ENCODE peak calls at places on chromosome 17, in seven cellular contexts. Z is H1, Q is esophagus muscularis mucosa, V is sigmoid colon, U is HL-60, L is HCT116, K is suprapubic skin. C is an unnamed sample.

GRCh38 chr17:72425133-72425795 is 304.4 kb downstream of the SOX9 start:
- DNase-seq in Z (no peak), Q (no peak), V (no peak), U (no peak), L (no peak), K (no peak), C (no peak)

GRCh38 chr17:80452173-80452915 is 24.1 kb downstream of the NPTX1 start:
- DNase-seq in Z (no peak), Q (no peak), V (no peak), U (no peak), L (no peak), K (no peak), C (no peak)

GRCh38 chr17:17297217-17297616 is 6.0 kb upstream of the NT5M start:
- DNase-seq in Z (no peak), Q (no peak), V (no peak), U (no peak), L (no peak), K (no peak), C (no peak)

GRCh38 chr17:73969956-73970355 is 233.5 kb upstream of the RPL38 start:
- DNase-seq in Z (no peak), Q (no peak), V (peak; percentile 73), U (peak; percentile 88), L (no peak), K (no peak), C (no peak)

GRCh38 chr17:10325036-10325435 is 47.8 kb downstream of the MYH13 start:
- DNase-seq in Z (no peak), Q (no peak), V (no peak), U (no peak), L (no peak), K (no peak), C (no peak)

GRCh38 chr17:44775838-44776621 is 17.2 kb downstream of the ADAM11 start:
- DNase-seq in Z (no peak), Q (no peak), V (no peak), U (no peak), L (no peak), K (no peak), C (no peak)

GRCh38 chr17:72120878-72121163 is at the start of gene SOX9:
- DNase-seq in Z (peak; percentile 85), Q (no peak), V (peak; percentile 86), U (no peak), L (peak; percentile 95), K (peak; percentile 91), C (peak; percentile 85)

GRCh38 chr17:32490101-32490482 is 3.3 kb downstream of the CDK5R1 start:
- DNase-seq in Z (no peak), Q (no peak), V (no peak), U (no peak), L (no peak), K (peak; percentile 58), C (no peak)

GRCh38 chr17:6092923-6093468 is 22.8 kb downstream of the WSCD1 start:
- DNase-seq in Z (no peak), Q (no peak), V (peak; percentile 30), U (no peak), L (no peak), K (no peak), C (no peak)

GRCh38 chr17:988561-988960 is 8.4 kb upstream of the TIMM22 start:
- DNase-seq in Z (no peak), Q (no peak), V (no peak), U (no peak), L (no peak), K (no peak), C (no peak)
- TF ChIP-seq POLR2AphosphoS5 in Z (no peak), Q (no peak), V (no peak), U (no peak), L (no peak), K (no peak), C (no peak)

DNA sequence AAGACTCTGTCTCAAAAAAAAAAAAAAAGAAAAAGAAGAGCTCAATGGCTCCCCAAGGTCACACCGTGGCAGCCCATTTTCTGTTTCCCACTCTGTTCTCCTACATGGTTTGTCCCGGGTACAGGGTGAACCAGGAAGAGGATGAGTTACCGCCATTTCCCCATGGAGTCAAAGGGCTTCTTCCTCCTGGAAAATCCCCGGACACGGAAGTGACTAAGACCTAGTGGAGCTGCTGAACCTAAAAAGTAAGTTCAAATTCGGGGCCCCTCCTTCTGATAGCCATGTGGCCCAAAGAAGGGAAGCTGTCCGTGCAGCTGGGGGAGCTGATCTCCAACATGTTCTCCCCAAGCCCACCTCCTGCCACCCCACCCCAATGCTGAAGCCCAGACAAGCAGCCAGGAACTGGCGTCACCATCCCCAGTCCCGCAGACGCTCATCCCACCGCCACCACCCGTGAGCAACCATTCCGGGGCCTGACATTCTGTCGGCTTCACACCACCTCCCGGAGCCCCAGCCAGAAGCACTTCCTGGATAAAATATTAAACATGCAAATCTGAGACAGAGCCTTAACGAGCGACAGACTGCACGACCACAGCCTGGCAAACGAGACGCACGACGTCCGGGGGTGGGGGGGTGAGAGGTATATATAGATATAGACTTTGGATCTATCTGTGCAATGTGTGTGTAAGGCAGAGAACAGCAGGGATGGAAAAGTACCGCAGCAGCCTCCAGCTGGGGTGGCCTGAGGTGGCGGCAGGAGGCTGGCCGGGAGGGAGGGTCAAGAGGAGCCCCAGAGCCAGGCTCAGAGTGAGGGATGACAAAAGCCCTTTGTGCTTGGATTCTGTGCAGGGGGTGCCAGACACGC is 17.6 kb downstream of the EPOP start:
- DNase-seq in Z (no peak), Q (no peak), V (no peak), U (no peak), L (no peak), K (no peak), C (no peak)
- TF ChIP-seq POLR2AphosphoS5 in Z (no peak), Q (no peak), V (no peak), U (no peak), L (no peak), K (no peak), C (no peak)

GRCh38 chr17:82048571-82048971 is 3.0 kb downstream of the RFNG start:
- DNase-seq in Z (no peak), Q (no peak), V (no peak), U (no peak), L (no peak), K (no peak), C (no peak)
- TF ChIP-seq POLR2AphosphoS5 in Z (no peak), Q (no peak), V (no peak), U (no peak), L (no peak), K (no peak), C (no peak)

GRCh38 chr17:81514485-81514734 is 1.8 kb upstream of the ACTG1 start:
- DNase-seq in Z (no peak), Q (no peak), V (no peak), U (no peak), L (no peak), K (no peak), C (no peak)

GRCh38 chr17:81516439-81516838 is 3.8 kb upstream of the ACTG1 start:
- DNase-seq in Z (no peak), Q (no peak), V (no peak), U (no peak), L (no peak), K (no peak), C (no peak)

GRCh38 chr17:81515530-81516041 is 3.0 kb upstream of the ACTG1 start:
- DNase-seq in Z (no peak), Q (no peak), V (peak; percentile 76), U (no peak), L (no peak), K (no peak), C (no peak)

GRCh38 chr17:81513669-81514484 is 1.3 kb upstream of the ACTG1 start:
- DNase-seq in Z (peak; percentile 82), Q (no peak), V (peak; percentile 83), U (peak; percentile 49), L (no peak), K (peak; percentile 92), C (no peak)

DNA sequence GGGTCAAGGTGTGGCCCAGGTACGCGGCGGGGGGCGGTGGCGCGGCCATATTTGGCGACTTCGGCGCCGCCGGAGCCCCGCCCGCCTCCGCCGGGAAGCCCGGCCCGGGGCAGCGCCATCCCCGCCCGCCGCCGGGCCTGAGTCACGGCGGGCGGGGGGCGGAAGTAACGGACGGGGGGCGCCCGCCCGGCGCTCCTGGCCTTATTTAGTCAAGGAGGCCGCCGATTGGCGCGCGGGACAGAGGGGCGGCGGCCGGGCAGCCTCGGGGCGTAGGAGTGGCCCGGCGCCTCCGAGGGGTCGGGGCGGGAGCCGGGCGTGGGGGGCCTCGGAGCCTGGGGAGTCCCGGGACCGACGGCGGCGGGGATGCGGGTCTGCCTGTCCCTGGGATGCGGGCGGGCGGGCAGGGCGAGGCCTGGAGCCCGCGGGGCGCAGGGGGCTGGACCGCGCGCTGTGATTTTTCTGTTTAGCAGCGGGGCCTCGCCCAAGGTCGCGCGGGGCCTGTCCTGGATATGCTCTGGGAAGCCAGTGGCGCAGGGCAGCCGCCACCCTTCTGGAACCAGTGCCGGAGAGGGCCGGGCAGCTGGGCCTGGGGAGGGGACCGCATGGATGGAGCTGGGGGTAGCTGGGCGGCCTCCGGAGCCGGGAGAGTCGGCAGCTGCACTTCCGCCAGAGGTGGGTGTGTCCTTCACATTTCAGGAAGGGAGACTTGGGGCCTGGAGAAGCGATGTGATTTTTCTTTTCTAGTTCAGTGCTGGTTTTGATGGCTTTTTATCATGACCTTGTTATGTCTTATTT is 2.3 kb upstream of the ACTG1 start:
- DNase-seq in Z (peak; percentile 88), Q (no peak), V (peak; percentile 95), U (no peak), L (peak; percentile 71), K (no peak), C (no peak)
- TF ChIP-seq POLR2AphosphoS5 in Z (peak; percentile 26), Q (peak; percentile 63), V (peak; percentile 63), U (peak; percentile 36), L (peak; percentile 65), K (no peak), C (peak; percentile 79)

DNA sequence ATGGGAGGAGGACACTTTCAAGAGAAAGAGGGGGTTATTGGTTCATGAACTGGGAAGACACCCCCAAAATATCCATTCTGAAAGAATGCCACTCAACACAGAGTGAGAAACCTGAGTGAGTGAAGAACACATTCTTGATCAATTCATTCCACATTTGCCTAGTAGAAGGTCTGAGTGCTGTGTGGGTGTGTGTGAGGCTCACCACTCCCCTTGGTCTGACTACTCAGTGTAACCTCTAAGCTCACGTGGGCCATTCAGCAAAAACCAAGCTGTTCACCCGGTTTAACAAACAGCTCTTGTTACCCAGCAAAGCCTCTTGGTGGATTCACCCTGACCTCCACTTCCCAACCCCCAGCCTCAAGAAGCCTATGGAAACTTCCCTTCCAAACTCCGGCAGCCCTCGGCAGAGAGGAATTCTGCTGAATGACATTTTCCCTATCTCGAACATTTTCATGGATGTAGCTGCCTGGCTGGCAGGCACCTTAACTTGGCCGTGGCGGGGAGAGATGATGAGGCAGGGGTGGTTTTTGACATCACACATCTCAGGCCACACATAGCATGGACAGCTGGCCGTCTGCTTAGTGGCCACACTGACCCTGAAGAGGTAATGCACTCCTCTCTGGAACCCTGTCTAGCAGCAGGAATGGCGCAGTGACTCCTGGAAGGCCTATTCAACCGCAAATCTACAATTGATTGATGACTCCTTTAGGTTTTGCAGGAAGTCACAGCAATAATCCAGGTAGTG is 11.6 kb downstream of the ST6GALNAC1 start:
- DNase-seq in Z (no peak), Q (no peak), V (no peak), U (no peak), L (no peak), K (no peak), C (no peak)
- TF ChIP-seq POLR2AphosphoS5 in Z (no peak), Q (no peak), V (no peak), U (no peak), L (no peak), K (no peak), C (no peak)

GRCh38 chr17:69444023-69444422 is 29.5 kb downstream of the MAP2K6 start:
- DNase-seq in Z (no peak), Q (no peak), V (no peak), U (no peak), L (no peak), K (no peak), C (no peak)
- TF ChIP-seq POLR2AphosphoS5 in Z (no peak), Q (no peak), V (no peak), U (no peak), L (no peak), K (no peak), C (no peak)